ENCODE peak calls at places on chromosomes 11 and 22, in five cellular contexts. P, R, O, U and F are unnamed samples.
A peak's percentile ranks its signal among the peaks of the same experiment; 100 is the strongest.

GRCh38 chr22:38403806-38404205 is 51.2 kb downstream of the KCNJ4 start:
- DNase-seq in R (no peak), O (no peak), U (no peak), P (no peak), F (no peak)

GRCh38 chr11:41175304-41175972 is 284.0 kb downstream of the LRRC4C start:
- DNase-seq in U (no peak), R (no peak), P (no peak), O (peak; percentile 8), F (no peak)

GRCh38 chr11:73314121-73314948 is 6.3 kb downstream of the ARHGEF17 start:
- DNase-seq in P (no peak), R (no peak), O (peak; percentile 33), U (no peak), F (peak; percentile 83)

GRCh38 chr22:31142285-31142684 is 2.0 kb upstream of the PLA2G3 start:
- DNase-seq in R (no peak), U (no peak), O (peak; percentile 21), P (no peak), F (no peak)

GRCh38 chr22:39612811-39613548 is 42.4 kb downstream of the CACNA1I start:
- DNase-seq in R (no peak), O (no peak), P (no peak), U (no peak), F (no peak)

GRCh38 chr11:110835103-110835502 is 122.9 kb upstream of the ARHGAP20 start:
- DNase-seq in R (no peak), U (no peak), P (no peak), O (no peak), F (no peak)

GRCh38 chr11:102186836-102187235 is 76.6 kb downstream of the YAP1 start:
- DNase-seq in R (no peak), O (no peak), P (no peak), U (no peak), F (no peak)

GRCh38 chr22:32625985-32626384 is 151.4 kb downstream of the FBXO7 start:
- DNase-seq in O (no peak), P (no peak), R (no peak), U (no peak), F (no peak)

GRCh38 chr11:132114185-132114584 is 743.8 kb downstream of the NTM start:
- DNase-seq in O (no peak), U (no peak), P (peak; percentile 57), R (no peak), F (no peak)

GRCh38 chr22:21443735-21444421 is 23.3 kb upstream of the TMEM191C start:
- DNase-seq in U (peak; percentile 6), O (no peak), P (peak; percentile 11), R (no peak), F (no peak)

GRCh38 chr11:76654310-76654851 is 16.2 kb downstream of the LRRC32 start:
- DNase-seq in P (peak; percentile 78), O (no peak), R (no peak), U (no peak), F (peak; percentile 75)

GRCh38 chr11:88359529-88359928 is 22.0 kb upstream of the CTSC start:
- DNase-seq in P (no peak), R (no peak), O (no peak), U (no peak), F (no peak)

GRCh38 chr11:1867381-1867780 is 14.5 kb downstream of the LSP1 start:
- DNase-seq in O (no peak), R (no peak), U (peak; percentile 15), P (no peak), F (no peak)

GRCh38 chr11:17400048-17400775 is 11.8 kb upstream of the KCNJ11 start:
- DNase-seq in R (no peak), O (no peak), P (no peak), U (no peak), F (no peak)

GRCh38 chr11:124329787-124330478 is 9.9 kb upstream of the OR8D2 start:
- DNase-seq in O (no peak), R (no peak), U (no peak), P (no peak), F (no peak)

GRCh38 chr11:130141561-130142341 is 17.8 kb upstream of the ST14 start:
- DNase-seq in R (no peak), O (no peak), P (no peak), U (no peak), F (no peak)

GRCh38 chr11:79406376-79406775 is 34.5 kb downstream of the TENM4 start:
- DNase-seq in O (no peak), R (no peak), P (no peak), U (no peak), F (no peak)

GRCh38 chr11:111303476-111303875 is 5.1 kb downstream of the POU2AF3 start:
- DNase-seq in U (no peak), O (peak; percentile 8), P (no peak), R (no peak), F (no peak)

GRCh38 chr22:29062286-29062949 is 787 bp upstream of the C22orf31 start:
- DNase-seq in U (no peak), R (no peak), O (peak; percentile 38), P (no peak), F (no peak)

GRCh38 chr11:127651888-127652221 is 651.3 kb upstream of the KIRREL3 start:
- DNase-seq in O (peak; percentile 39), R (peak; percentile 36), P (no peak), U (no peak), F (peak; percentile 14)

GRCh38 chr11:3782963-3783362 is 14.4 kb downstream of the NUP98 start:
- DNase-seq in P (no peak), O (no peak), R (no peak), U (no peak), F (no peak)

GRCh38 chr22:45295492-45295891 is 10.7 kb downstream of the UPK3A start:
- DNase-seq in R (no peak), P (no peak), O (no peak), U (no peak), F (no peak)

GRCh38 chr11:83004855-83005556 is 66.7 kb downstream of the RAB30 start:
- DNase-seq in R (no peak), O (peak; percentile 27), P (no peak), U (no peak), F (no peak)

GRCh38 chr11:66646875-66647274 is 8.4 kb downstream of the RBM4 start:
- DNase-seq in R (no peak), U (no peak), P (no peak), O (no peak), F (no peak)

GRCh38 chr11:112623057-112623456 is 338.2 kb upstream of the NCAM1 start:
- DNase-seq in R (no peak), P (no peak), O (no peak), U (no peak), F (no peak)
- H3K4me3 ChIP-seq in R (no peak overlapping the region), P (no peak overlapping the region), O (no peak overlapping the region), U (no peak overlapping the region), F (no peak overlapping the region)

GRCh38 chr11:9858218-9858617 is 194.3 kb downstream of the SWAP70 start:
- DNase-seq in P (no peak), R (no peak), O (no peak), U (no peak), F (no peak)

GRCh38 chr11:9861860-9862725 is 198.2 kb downstream of the SWAP70 start:
- DNase-seq in O (peak; percentile 60), U (peak; percentile 26), R (peak; percentile 74), P (peak; percentile 70), F (peak; percentile 82)

GRCh38 chr11:9859491-9860305 is 195.8 kb downstream of the SWAP70 start:
- DNase-seq in O (peak; percentile 25), R (no peak), U (no peak), P (no peak), F (peak; percentile 79)

GRCh38 chr11:9858822-9859221 is 194.9 kb downstream of the SWAP70 start:
- DNase-seq in U (no peak), P (no peak), R (peak; percentile 24), O (no peak), F (no peak)

GRCh38 chr11:9862981-9863380 is 199.1 kb downstream of the SWAP70 start:
- DNase-seq in U (no peak), O (no peak), R (no peak), P (no peak), F (peak; percentile 51)
- TF ChIP-seq CTCF in U (no peak), O (no peak), R (no peak), P (no peak), F (no peak)

GRCh38 chr11:69654660-69655478 is 13.9 kb downstream of the CCND1 start:
- DNase-seq in U (no peak), P (no peak), O (no peak), R (no peak), F (no peak)
- H3K27ac ChIP-seq in U (no peak overlapping the region), P (no peak overlapping the region), O (no peak overlapping the region), R (peak overlapping the region; percentile 53), F (no peak overlapping the region)

GRCh38 chr11:57237204-57237681 is at the start of gene APLNR:
- DNase-seq in P (no peak), U (no peak), O (no peak), R (no peak), F (no peak)

GRCh38 chr11:57241311-57241972 is 4.4 kb upstream of the APLNR start:
- DNase-seq in P (no peak), O (no peak), U (no peak), R (no peak), F (no peak)

GRCh38 chr11:57240007-57240406 is 3.0 kb upstream of the APLNR start:
- DNase-seq in P (no peak), O (no peak), R (no peak), U (no peak), F (no peak)

GRCh38 chr11:57239348-57239747 is 2.3 kb upstream of the APLNR start:
- DNase-seq in P (no peak), R (no peak), U (no peak), O (no peak), F (no peak)

GRCh38 chr11:57240757-57241156 is 3.7 kb upstream of the APLNR start:
- DNase-seq in U (no peak), P (no peak), R (no peak), O (no peak), F (no peak)
- H3K4me3 ChIP-seq in U (no peak overlapping the region), P (no peak overlapping the region), R (no peak overlapping the region), O (no peak overlapping the region), F (no peak overlapping the region)